ENCODE peak calls at places on chromosomes 11 and 22, in four cellular contexts. I is GM12878, J is HL-60, U is K562. X is an unnamed sample.

GRCh38 chr22:42770941-42771647 is 50.4 kb upstream of the A4GALT start:
- DNase-seq in I (no peak), J (no peak), U (no peak), X (no peak)

GRCh38 chr11:68939583-68940555 is 36.2 kb downstream of the IGHMBP2 start:
- DNase-seq in I (no peak), J (no peak), U (no peak), X (no peak)

GRCh38 chr11:108853864-108854263 is 189.0 kb downstream of the DDX10 start:
- DNase-seq in I (no peak), J (no peak), U (no peak), X (no peak)

GRCh38 chr22:17430298-17430900 is 61.1 kb downstream of the CECR2 start:
- DNase-seq in I (no peak), J (no peak), U (no peak), X (no peak)

GRCh38 chr11:68441466-68442230 is 18.9 kb upstream of the PPP6R3 start:
- DNase-seq in I (no peak), J (no peak), U (no peak), X (no peak)

GRCh38 chr22:35538801-35539321 is 1.8 kb upstream of the RASD2 start:
- DNase-seq in I (no peak), J (peak; percentile 28), U (peak; percentile 40), X (no peak)

GRCh38 chr22:47691152-47691895 is 928.9 kb downstream of the TBC1D22A start:
- DNase-seq in I (no peak), J (no peak), U (no peak), X (no peak)

GRCh38 chr22:49215840-49216239 is 611.8 kb downstream of the BRD1 start:
- DNase-seq in I (no peak), J (no peak), U (no peak), X (no peak)

GRCh38 chr11:47917643-47918369 is 62.6 kb upstream of the PTPRJ start:
- DNase-seq in I (no peak), J (peak; percentile 94), U (peak; percentile 82), X (no peak)

GRCh38 chr11:62553839-62554361 is 7.3 kb upstream of the AHNAK start:
- DNase-seq in I (no peak), J (no peak), U (no peak), X (no peak)

GRCh38 chr22:36301851-36302250 is 48.9 kb downstream of the APOL1 start:
- DNase-seq in I (no peak), J (no peak), U (no peak), X (no peak)

GRCh38 chr22:28005513-28005912 is 86.5 kb upstream of the PITPNB start:
- DNase-seq in I (no peak), J (no peak), U (no peak), X (no peak)

GRCh38 chr11:38791346-38791961 is 2193.4 kb upstream of the RAG2 start:
- DNase-seq in I (no peak), J (peak; percentile 54), U (peak; percentile 43), X (peak; percentile 6)

GRCh38 chr11:7278314-7278917 is 26.7 kb downstream of the SYT9 start:
- DNase-seq in I (no peak), J (no peak), U (peak; percentile 43), X (no peak)

GRCh38 chr11:126510621-126511370 is 155.3 kb downstream of the ST3GAL4 start:
- DNase-seq in I (no peak), J (no peak), U (no peak), X (no peak)
- TF ChIP-seq POLR2AphosphoS5 in I (no peak), J (no peak), U (no peak), X (no peak)

DNA sequence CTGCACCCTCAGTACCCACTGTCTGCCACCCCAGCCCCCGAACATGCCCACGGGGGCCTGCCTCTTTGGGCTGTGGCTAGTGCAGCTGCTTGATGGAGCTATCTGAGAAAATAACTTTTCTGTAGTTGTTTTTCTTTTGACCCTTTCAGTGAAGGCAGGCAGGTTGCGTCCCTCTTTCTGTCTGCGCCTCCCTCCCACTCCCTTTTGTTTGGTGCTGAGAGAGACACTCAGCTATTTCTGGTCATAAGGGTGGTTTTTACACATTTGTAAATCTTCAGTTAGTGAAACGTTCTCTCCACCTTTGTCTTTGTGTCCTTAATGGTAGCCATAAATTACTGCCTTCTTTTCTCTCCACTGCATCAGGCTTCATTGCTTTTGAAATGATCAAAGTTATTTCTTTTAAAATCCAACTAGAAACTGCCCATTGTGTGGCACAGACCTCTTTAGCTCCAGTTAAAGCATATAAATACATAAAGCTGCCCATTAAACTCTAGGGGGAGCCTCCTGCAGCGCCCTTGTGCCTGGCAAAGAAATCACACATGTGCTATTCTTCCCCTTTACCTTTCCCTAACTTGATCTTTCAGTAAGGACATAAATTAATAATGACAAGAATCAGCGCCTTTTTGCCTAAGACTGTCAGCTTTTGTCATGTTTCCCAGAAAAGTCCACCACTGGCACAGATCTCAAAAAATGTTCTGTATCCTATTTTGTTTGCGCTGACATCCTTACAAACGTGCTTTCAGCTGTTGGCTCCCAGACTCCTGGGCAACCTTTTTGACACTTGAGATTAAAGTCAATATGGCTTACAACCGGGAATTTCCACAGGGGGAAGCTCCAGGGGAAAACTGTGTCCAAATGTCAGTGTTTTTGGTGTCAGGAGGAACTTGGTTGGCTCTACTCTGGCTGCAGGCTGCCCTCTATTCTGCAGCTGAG is 1.7 kb upstream of the SCUBE2 start:
- DNase-seq in I (no peak), J (peak; percentile 22), U (no peak), X (no peak)
- TF ChIP-seq SPI1 in I (no peak), J (no peak), U (no peak), X (no peak)

GRCh38 chr11:126281245-126281644 is 1.6 kb upstream of the TIRAP start:
- DNase-seq in I (no peak), J (no peak), U (no peak), X (no peak)

GRCh38 chr11:126282361-126282741 is 542 bp upstream of the TIRAP start:
- DNase-seq in I (no peak), J (peak; percentile 55), U (peak; percentile 36), X (no peak)

GRCh38 chr11:126281666-126282175 is 1.2 kb upstream of the TIRAP start:
- DNase-seq in I (no peak), J (no peak), U (no peak), X (no peak)

GRCh38 chr11:126284829-126285228 is 1.9 kb downstream of the TIRAP start:
- DNase-seq in I (peak; percentile 94), J (peak; percentile 43), U (no peak), X (peak; percentile 37)

GRCh38 chr11:126282742-126283591 is at the start of gene TIRAP:
- DNase-seq in I (no peak), J (peak; percentile 57), U (peak; percentile 80), X (peak; percentile 62)
- TF ChIP-seq POLR2AphosphoS5 in I (peak; percentile 21), J (peak; percentile 47), U (peak; percentile 1), X (no peak)

DNA sequence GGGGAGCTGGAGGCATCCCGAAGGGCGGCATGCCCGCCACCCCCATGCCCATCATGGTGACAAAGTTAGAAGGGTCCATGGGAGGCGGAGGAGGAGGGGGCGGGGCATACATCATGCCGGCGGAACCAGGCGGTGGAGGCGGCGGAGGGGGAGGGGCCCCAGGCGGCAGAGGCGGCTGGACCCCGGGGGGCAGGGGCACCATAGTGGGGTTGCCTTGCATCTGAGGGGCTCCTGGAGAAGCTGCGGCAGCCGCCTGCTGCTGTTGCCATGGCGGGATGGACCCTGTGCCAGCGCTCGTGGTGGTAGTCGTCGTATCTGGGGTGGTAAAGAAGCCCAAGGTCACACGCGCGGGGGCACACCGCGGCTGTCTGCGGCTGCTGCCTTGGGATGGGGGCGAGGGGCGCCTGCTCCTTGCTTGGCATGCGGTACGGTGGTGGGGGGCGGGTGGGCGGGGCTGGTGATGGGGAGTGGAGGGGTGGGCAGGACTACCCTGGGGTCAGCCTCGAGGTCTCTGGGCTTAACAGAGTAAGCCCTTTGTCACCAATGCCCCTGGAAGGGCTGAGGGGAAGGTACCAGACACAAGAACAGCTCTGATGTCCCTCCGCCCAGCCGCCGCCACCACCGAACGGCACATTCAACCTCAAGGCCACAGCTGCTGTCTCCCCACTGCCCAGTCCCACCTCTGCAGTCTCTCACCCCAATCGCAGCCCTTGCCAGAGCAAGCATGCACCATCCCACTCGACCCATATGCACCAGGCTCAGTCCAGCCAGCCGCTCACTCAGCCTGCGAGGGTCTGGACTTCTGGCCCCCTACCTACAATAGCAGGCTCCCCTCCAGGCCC is 6.3 kb upstream of the PYGM start:
- DNase-seq in I (no peak), J (no peak), U (no peak), X (no peak)
- TF ChIP-seq SPI1 in I (no peak), J (no peak), U (no peak), X (no peak)

GRCh38 chr11:82043316-82043715 is 690.3 kb downstream of the FAM181B start:
- DNase-seq in I (no peak), J (no peak), U (no peak), X (no peak)
- TF ChIP-seq POLR2AphosphoS5 in I (no peak), J (no peak), U (no peak), X (no peak)

GRCh38 chr11:118214210-118214914 is 10.4 kb downstream of the JAML start:
- DNase-seq in I (no peak), J (peak; percentile 92), U (no peak), X (no peak)
- TF ChIP-seq SPI1 in I (peak; percentile 97), J (peak; percentile 87), U (no peak), X (peak; percentile 97)

GRCh38 chr22:19969141-19969928 is 27.7 kb upstream of the TXNRD2 start:
- DNase-seq in I (no peak), J (no peak), U (no peak), X (no peak)
- TF ChIP-seq POLR2AphosphoS5 in I (no peak), J (no peak), U (peak; percentile 13), X (no peak)

GRCh38 chr11:1880746-1881441 is 10.8 kb downstream of the PRR33 start:
- DNase-seq in I (no peak), J (no peak), U (no peak), X (peak; percentile 28)

GRCh38 chr11:1882265-1883238 is 9.1 kb downstream of the PRR33 start:
- DNase-seq in I (no peak), J (peak; percentile 68), U (peak; percentile 91), X (peak; percentile 99)

GRCh38 chr11:1883342-1884122 is 8.2 kb downstream of the PRR33 start:
- DNase-seq in I (no peak), J (no peak), U (no peak), X (no peak)

GRCh38 chr11:1881442-1882264 is 10.0 kb downstream of the PRR33 start:
- DNase-seq in I (no peak), J (no peak), U (no peak), X (peak; percentile 14)

GRCh38 chr11:1884123-1884415 is 7.6 kb downstream of the PRR33 start:
- DNase-seq in I (no peak), J (no peak), U (no peak), X (no peak)
- TF ChIP-seq SPI1 in I (no peak), J (no peak), U (no peak), X (no peak)

DNA sequence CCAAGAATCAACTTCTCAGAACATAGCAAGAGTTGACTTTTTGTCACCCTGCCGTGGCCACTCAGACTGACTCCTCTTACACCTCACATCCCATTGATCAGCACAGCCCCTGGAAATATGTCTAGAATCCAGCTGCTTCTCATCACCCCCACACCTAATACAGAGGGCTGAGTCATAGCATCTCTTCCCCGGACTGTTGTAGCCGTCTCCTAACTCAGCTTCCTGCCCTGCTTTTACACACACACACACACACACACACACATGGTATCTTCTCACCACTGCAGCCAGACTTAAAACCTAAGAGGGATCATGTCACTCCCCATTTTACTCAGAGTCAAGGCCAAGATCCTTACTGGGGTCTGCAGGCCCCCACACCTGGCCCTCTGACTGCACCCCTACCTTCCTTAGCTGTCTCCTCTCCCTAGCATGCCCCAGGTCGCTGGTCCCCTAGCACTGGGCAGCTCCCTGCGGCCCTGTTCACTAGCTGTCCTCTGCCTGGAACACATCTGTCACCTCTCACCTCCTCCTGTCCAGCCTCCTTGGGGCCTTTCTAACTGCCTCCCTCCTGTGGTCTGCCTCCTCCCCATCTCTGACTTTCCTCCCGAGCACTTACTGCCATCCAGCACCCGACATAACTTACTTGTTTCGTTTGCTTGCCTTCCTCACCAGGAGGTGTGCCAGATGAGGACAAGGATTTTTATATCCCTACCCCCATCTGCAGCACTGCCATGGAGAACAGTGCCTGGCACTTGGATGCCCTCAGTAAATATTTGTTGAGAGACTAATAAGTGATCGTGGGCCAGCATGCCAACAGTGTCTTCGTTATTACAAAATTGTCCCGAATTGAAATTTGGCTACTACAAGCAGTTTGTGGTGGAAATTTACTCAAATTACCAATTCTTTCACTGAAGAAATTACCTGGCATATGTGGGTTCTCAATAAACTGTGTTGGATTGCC is 61.9 kb downstream of the BMAL1 start:
- DNase-seq in I (no peak), J (no peak), U (no peak), X (no peak)
- TF ChIP-seq POLR2AphosphoS5 in I (no peak), J (no peak), U (no peak), X (no peak)